ENCODE peak calls at places on chromosomes 12 and 14, in seven cellular contexts. One of them, this sample, is unnamed.

GRCh38 chr14:53055003-53055402 is 98.1 kb downstream of the DDHD1 start:
- DNase-seq in thoracic aorta: no peak
- DNase-seq in WTC11: no peak
- DNase-seq in gastrocnemius medialis: no peak
- DNase-seq in fibroblast of pulmonary artery: peak; percentile 79
- DNase-seq in psoas muscle: no peak
- DNase-seq in glutamatergic neuron: no peak
- DNase-seq in this sample: no peak

GRCh38 chr12:133130808-133131128 is 341 bp downstream of the ZNF10 start:
- DNase-seq in thoracic aorta: no peak
- DNase-seq in fibroblast of pulmonary artery: no peak
- DNase-seq in glutamatergic neuron: peak; percentile 55
- DNase-seq in psoas muscle: peak; percentile 22
- DNase-seq in WTC11: peak; percentile 17
- DNase-seq in gastrocnemius medialis: peak; percentile 6
- DNase-seq in this sample: no peak

GRCh38 chr14:37081220-37081619 is 91.2 kb downstream of the SLC25A21 start:
- DNase-seq in gastrocnemius medialis: no peak
- DNase-seq in glutamatergic neuron: no peak
- DNase-seq in thoracic aorta: no peak
- DNase-seq in fibroblast of pulmonary artery: no peak
- DNase-seq in psoas muscle: no peak
- DNase-seq in WTC11: no peak
- DNase-seq in this sample: peak; percentile 74

GRCh38 chr12:70779250-70779649 is 141.3 kb downstream of the PTPRR start:
- DNase-seq in glutamatergic neuron: no peak
- DNase-seq in fibroblast of pulmonary artery: no peak
- DNase-seq in psoas muscle: no peak
- DNase-seq in WTC11: no peak
- DNase-seq in gastrocnemius medialis: no peak
- DNase-seq in thoracic aorta: no peak
- DNase-seq in this sample: no peak

GRCh38 chr14:37252434-37252833 is 54.7 kb downstream of the MIPOL1 start:
- DNase-seq in glutamatergic neuron: no peak
- DNase-seq in gastrocnemius medialis: no peak
- DNase-seq in thoracic aorta: no peak
- DNase-seq in psoas muscle: no peak
- DNase-seq in fibroblast of pulmonary artery: no peak
- DNase-seq in WTC11: no peak
- DNase-seq in this sample: no peak

GRCh38 chr12:114668151-114668891 is 15.7 kb downstream of the TBX3 start:
- DNase-seq in gastrocnemius medialis: peak; percentile 63
- DNase-seq in thoracic aorta: peak; percentile 19
- DNase-seq in glutamatergic neuron: peak; percentile 78
- DNase-seq in psoas muscle: peak; percentile 84
- DNase-seq in fibroblast of pulmonary artery: peak; percentile 81
- DNase-seq in WTC11: peak; percentile 85
- DNase-seq in this sample: peak; percentile 86

GRCh38 chr14:51182166-51182565 is 57.9 kb upstream of the TMX1 start:
- DNase-seq in WTC11: no peak
- DNase-seq in psoas muscle: no peak
- DNase-seq in gastrocnemius medialis: no peak
- DNase-seq in thoracic aorta: no peak
- DNase-seq in glutamatergic neuron: no peak
- DNase-seq in fibroblast of pulmonary artery: peak; percentile 71
- DNase-seq in this sample: no peak

GRCh38 chr12:14317362-14318146 is 47.9 kb upstream of the ATF7IP start:
- DNase-seq in thoracic aorta: no peak
- DNase-seq in fibroblast of pulmonary artery: no peak
- DNase-seq in WTC11: no peak
- DNase-seq in psoas muscle: no peak
- DNase-seq in glutamatergic neuron: no peak
- DNase-seq in gastrocnemius medialis: no peak
- DNase-seq in this sample: no peak

GRCh38 chr14:30980980-30981379 is 44.5 kb upstream of the AP4S1 start:
- DNase-seq in gastrocnemius medialis: no peak
- DNase-seq in glutamatergic neuron: no peak
- DNase-seq in psoas muscle: no peak
- DNase-seq in WTC11: no peak
- DNase-seq in thoracic aorta: no peak
- DNase-seq in fibroblast of pulmonary artery: no peak
- DNase-seq in this sample: no peak

GRCh38 chr14:89625208-89625987 is 208.4 kb upstream of the FOXN3 start:
- DNase-seq in glutamatergic neuron: peak; percentile 23
- DNase-seq in psoas muscle: peak; percentile 29
- DNase-seq in WTC11: no peak
- DNase-seq in gastrocnemius medialis: no peak
- DNase-seq in thoracic aorta: no peak
- DNase-seq in fibroblast of pulmonary artery: peak; percentile 58
- DNase-seq in this sample: no peak

GRCh38 chr12:112389228-112389627 is 7.0 kb upstream of the HECTD4 start:
- DNase-seq in psoas muscle: no peak
- DNase-seq in WTC11: no peak
- DNase-seq in gastrocnemius medialis: no peak
- DNase-seq in thoracic aorta: no peak
- DNase-seq in glutamatergic neuron: no peak
- DNase-seq in fibroblast of pulmonary artery: no peak
- DNase-seq in this sample: no peak

GRCh38 chr14:75198291-75198933 is 22.0 kb upstream of the TMED10 start:
- DNase-seq in glutamatergic neuron: no peak
- DNase-seq in psoas muscle: peak; percentile 26
- DNase-seq in WTC11: no peak
- DNase-seq in fibroblast of pulmonary artery: no peak
- DNase-seq in gastrocnemius medialis: no peak
- DNase-seq in thoracic aorta: no peak
- DNase-seq in this sample: no peak

GRCh38 chr14:99572173-99572999 is 31.6 kb downstream of the CCDC85C start:
- DNase-seq in glutamatergic neuron: peak; percentile 55
- DNase-seq in fibroblast of pulmonary artery: no peak
- DNase-seq in gastrocnemius medialis: peak; percentile 55
- DNase-seq in WTC11: no peak
- DNase-seq in thoracic aorta: no peak
- DNase-seq in psoas muscle: no peak
- DNase-seq in this sample: no peak

GRCh38 chr12:46153267-46153872 is 115.5 kb downstream of the SLC38A1 start:
- DNase-seq in WTC11: no peak
- DNase-seq in fibroblast of pulmonary artery: peak; percentile 59
- DNase-seq in glutamatergic neuron: no peak
- DNase-seq in gastrocnemius medialis: no peak
- DNase-seq in thoracic aorta: no peak
- DNase-seq in psoas muscle: no peak
- DNase-seq in this sample: no peak

GRCh38 chr12:1581973-1582708 is 12.2 kb downstream of the FBXL14 start:
- DNase-seq in glutamatergic neuron: no peak
- DNase-seq in fibroblast of pulmonary artery: no peak
- DNase-seq in psoas muscle: no peak
- DNase-seq in gastrocnemius medialis: no peak
- DNase-seq in WTC11: no peak
- DNase-seq in thoracic aorta: no peak
- DNase-seq in this sample: no peak

GRCh38 chr14:103442288-103442687 is 57.1 kb downstream of the MARK3 start:
- DNase-seq in fibroblast of pulmonary artery: peak; percentile 38
- DNase-seq in WTC11: no peak
- DNase-seq in glutamatergic neuron: no peak
- DNase-seq in gastrocnemius medialis: no peak
- DNase-seq in psoas muscle: no peak
- DNase-seq in thoracic aorta: no peak
- DNase-seq in this sample: no peak

GRCh38 chr12:1591029-1591428 is 3.4 kb downstream of the FBXL14 start:
- DNase-seq in psoas muscle: no peak
- DNase-seq in gastrocnemius medialis: no peak
- DNase-seq in fibroblast of pulmonary artery: peak; percentile 50
- DNase-seq in thoracic aorta: no peak
- DNase-seq in WTC11: no peak
- DNase-seq in glutamatergic neuron: no peak
- DNase-seq in this sample: no peak

GRCh38 chr12:39587247-39587646 is 32.4 kb downstream of the ABCD2 start:
- DNase-seq in thoracic aorta: no peak
- DNase-seq in glutamatergic neuron: no peak
- DNase-seq in gastrocnemius medialis: no peak
- DNase-seq in WTC11: no peak
- DNase-seq in fibroblast of pulmonary artery: peak; percentile 29
- DNase-seq in psoas muscle: no peak
- DNase-seq in this sample: no peak

GRCh38 chr12:41277019-41277770 is 89.1 kb downstream of the PDZRN4 start:
- DNase-seq in thoracic aorta: no peak
- DNase-seq in WTC11: peak; percentile 17
- DNase-seq in glutamatergic neuron: peak; percentile 15
- DNase-seq in gastrocnemius medialis: no peak
- DNase-seq in psoas muscle: no peak
- DNase-seq in fibroblast of pulmonary artery: peak; percentile 69
- DNase-seq in this sample: peak; percentile 16

GRCh38 chr14:64760146-64760755 is 56.0 kb downstream of the PLEKHG3 start:
- DNase-seq in fibroblast of pulmonary artery: peak; percentile 54
- DNase-seq in thoracic aorta: no peak
- DNase-seq in gastrocnemius medialis: no peak
- DNase-seq in psoas muscle: peak; percentile 61
- DNase-seq in glutamatergic neuron: peak; percentile 78
- DNase-seq in WTC11: peak; percentile 86
- DNase-seq in this sample: peak; percentile 71

GRCh38 chr14:58108717-58109116 is 43.3 kb downstream of the ARMH4 start:
- DNase-seq in thoracic aorta: no peak
- DNase-seq in glutamatergic neuron: no peak
- DNase-seq in fibroblast of pulmonary artery: no peak
- DNase-seq in gastrocnemius medialis: no peak
- DNase-seq in WTC11: no peak
- DNase-seq in psoas muscle: no peak
- DNase-seq in this sample: no peak

GRCh38 chr12:72083096-72083825 is 144.6 kb downstream of the TPH2 start:
- DNase-seq in thoracic aorta: no peak
- DNase-seq in glutamatergic neuron: no peak
- DNase-seq in fibroblast of pulmonary artery: no peak
- DNase-seq in psoas muscle: no peak
- DNase-seq in gastrocnemius medialis: no peak
- DNase-seq in WTC11: no peak
- DNase-seq in this sample: no peak

GRCh38 chr12:43786899-43787693 is 19.0 kb downstream of the TWF1 start:
- DNase-seq in psoas muscle: no peak
- DNase-seq in glutamatergic neuron: no peak
- DNase-seq in thoracic aorta: no peak
- DNase-seq in fibroblast of pulmonary artery: no peak
- DNase-seq in gastrocnemius medialis: no peak
- DNase-seq in WTC11: no peak
- DNase-seq in this sample: no peak

GRCh38 chr14:79369359-79370332 is 841.7 kb downstream of the DIO2 start:
- DNase-seq in psoas muscle: no peak
- DNase-seq in thoracic aorta: no peak
- DNase-seq in WTC11: no peak
- DNase-seq in glutamatergic neuron: no peak
- DNase-seq in gastrocnemius medialis: no peak
- DNase-seq in fibroblast of pulmonary artery: peak; percentile 98
- DNase-seq in this sample: no peak

GRCh38 chr12:34625116-34625515 is 602.8 kb downstream of the ALG10 start:
- DNase-seq in glutamatergic neuron: no peak
- DNase-seq in thoracic aorta: no peak
- DNase-seq in fibroblast of pulmonary artery: no peak
- DNase-seq in WTC11: no peak
- DNase-seq in psoas muscle: no peak
- DNase-seq in gastrocnemius medialis: no peak
- DNase-seq in this sample: peak; percentile 4
- TF ChIP-seq CTCF in glutamatergic neuron: peak; percentile 21
- TF ChIP-seq CTCF in thoracic aorta: no peak
- TF ChIP-seq CTCF in fibroblast of pulmonary artery: no peak
- TF ChIP-seq CTCF in WTC11: no peak
- TF ChIP-seq CTCF in psoas muscle: no peak
- TF ChIP-seq CTCF in gastrocnemius medialis: no peak
- TF ChIP-seq CTCF in this sample: no peak

DNA sequence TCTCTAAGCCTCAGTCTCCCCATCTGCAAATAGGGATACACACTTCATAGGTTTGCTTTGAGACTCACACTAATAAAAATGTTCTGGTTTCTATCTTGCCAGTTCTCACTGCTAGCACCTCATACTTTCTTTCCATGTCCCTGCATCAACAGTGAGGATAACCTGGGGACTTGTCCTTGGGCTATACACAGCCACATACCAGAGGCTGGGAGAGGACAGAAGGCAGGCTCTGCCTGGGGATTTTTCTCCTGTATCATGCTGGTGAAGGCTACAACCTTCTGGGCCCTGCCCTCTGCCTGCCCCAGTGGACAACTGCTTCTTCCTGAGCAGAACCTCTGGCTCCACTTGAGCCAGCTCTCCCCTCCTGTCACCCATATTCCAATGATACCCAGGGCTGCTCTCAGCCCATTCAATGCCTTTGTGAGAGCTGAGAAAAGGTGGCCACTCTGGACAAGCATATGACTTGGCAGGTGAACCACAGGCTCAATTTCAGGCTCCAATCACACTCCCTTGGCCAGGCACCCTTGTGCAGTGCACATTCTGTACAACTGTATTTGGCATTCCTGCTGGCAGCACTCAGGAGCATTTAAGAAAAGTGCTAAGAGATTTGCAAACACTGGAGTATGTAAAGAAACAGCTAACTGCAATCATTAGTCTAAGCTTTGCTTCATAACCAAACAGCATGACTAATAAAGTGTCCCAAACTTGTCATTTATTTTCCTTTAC is 135.8 kb upstream of the VRK1 start:
- DNase-seq in WTC11: no peak
- DNase-seq in fibroblast of pulmonary artery: no peak
- DNase-seq in gastrocnemius medialis: no peak
- DNase-seq in psoas muscle: no peak
- DNase-seq in glutamatergic neuron: no peak
- DNase-seq in thoracic aorta: no peak
- DNase-seq in this sample: no peak
- TF ChIP-seq CTCF in WTC11: no peak
- TF ChIP-seq CTCF in fibroblast of pulmonary artery: no peak
- TF ChIP-seq CTCF in gastrocnemius medialis: no peak
- TF ChIP-seq CTCF in psoas muscle: no peak
- TF ChIP-seq CTCF in glutamatergic neuron: no peak
- TF ChIP-seq CTCF in thoracic aorta: no peak
- TF ChIP-seq CTCF in this sample: no peak

GRCh38 chr12:11513288-11513687 is 117.9 kb upstream of the PRB2 start:
- DNase-seq in glutamatergic neuron: no peak
- DNase-seq in fibroblast of pulmonary artery: peak; percentile 11
- DNase-seq in WTC11: no peak
- DNase-seq in psoas muscle: no peak
- DNase-seq in gastrocnemius medialis: no peak
- DNase-seq in thoracic aorta: no peak
- DNase-seq in this sample: no peak
- TF ChIP-seq CTCF in glutamatergic neuron: no peak
- TF ChIP-seq CTCF in fibroblast of pulmonary artery: peak; percentile 10
- TF ChIP-seq CTCF in WTC11: no peak
- TF ChIP-seq CTCF in psoas muscle: no peak
- TF ChIP-seq CTCF in gastrocnemius medialis: no peak
- TF ChIP-seq CTCF in thoracic aorta: no peak
- TF ChIP-seq CTCF in this sample: no peak

DNA sequence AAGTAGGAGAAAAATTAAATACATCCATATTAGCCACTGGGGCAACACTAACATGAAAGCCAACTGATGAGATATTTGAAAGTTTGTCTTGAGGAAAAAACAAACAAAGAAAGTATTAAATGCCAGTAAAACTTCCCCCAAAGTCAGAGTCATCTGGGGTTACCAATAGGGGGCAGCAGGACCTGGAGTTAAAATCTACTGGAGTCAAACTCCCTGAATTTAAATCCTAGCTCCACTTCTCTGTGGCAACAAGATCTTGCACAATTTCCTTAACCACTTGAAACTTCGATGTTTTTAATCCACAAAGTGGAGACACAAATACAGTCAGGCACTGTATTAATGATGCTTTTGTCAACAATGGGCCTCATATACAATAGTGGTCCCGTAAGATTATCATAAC is 14.4 kb downstream of the PLEKHG7 start:
- DNase-seq in WTC11: peak; percentile 17
- DNase-seq in gastrocnemius medialis: no peak
- DNase-seq in psoas muscle: no peak
- DNase-seq in glutamatergic neuron: no peak
- DNase-seq in fibroblast of pulmonary artery: peak; percentile 79
- DNase-seq in thoracic aorta: no peak
- DNase-seq in this sample: peak; percentile 12
- TF ChIP-seq CTCF in WTC11: no peak
- TF ChIP-seq CTCF in gastrocnemius medialis: no peak
- TF ChIP-seq CTCF in psoas muscle: peak; percentile 31
- TF ChIP-seq CTCF in glutamatergic neuron: no peak
- TF ChIP-seq CTCF in fibroblast of pulmonary artery: peak; percentile 58
- TF ChIP-seq CTCF in thoracic aorta: no peak
- TF ChIP-seq CTCF in this sample: no peak